ENCODE peak calls at places on chromosomes 1 and 21, in four cellular contexts. One of them, this sample, is unnamed.

GRCh38 chr1:183546427-183546826 is 43.8 kb downstream of the NCF2 start:
- DNase-seq in HL-60: no peak
- DNase-seq in K562: no peak
- DNase-seq in GM12878: no peak
- DNase-seq in this sample: no peak

GRCh38 chr1:167479331-167479979 is 38.9 kb downstream of the CD247 start:
- DNase-seq in HL-60: no peak
- DNase-seq in K562: no peak
- DNase-seq in GM12878: no peak
- DNase-seq in this sample: no peak

GRCh38 chr1:28129150-28129549 is 40.7 kb upstream of the EYA3 start:
- DNase-seq in HL-60: no peak
- DNase-seq in K562: no peak
- DNase-seq in GM12878: no peak
- DNase-seq in this sample: no peak

GRCh38 chr1:32873484-32873883 is 2.8 kb upstream of the FNDC5 start:
- DNase-seq in HL-60: no peak
- DNase-seq in K562: no peak
- DNase-seq in GM12878: no peak
- DNase-seq in this sample: no peak

GRCh38 chr21:26137379-26138060 is 33.0 kb downstream of the APP start:
- DNase-seq in HL-60: no peak
- DNase-seq in K562: no peak
- DNase-seq in GM12878: no peak
- DNase-seq in this sample: no peak

GRCh38 chr1:231981675-231982074 is 355.1 kb downstream of the DISC1 start:
- DNase-seq in HL-60: no peak
- DNase-seq in K562: no peak
- DNase-seq in GM12878: no peak
- DNase-seq in this sample: no peak

GRCh38 chr1:32398401-32398800 is 4.2 kb upstream of the BSDC1 start:
- DNase-seq in HL-60: no peak
- DNase-seq in K562: no peak
- DNase-seq in GM12878: no peak
- DNase-seq in this sample: no peak

GRCh38 chr1:21069549-21069948 is 107.1 kb downstream of the EIF4G3 start:
- DNase-seq in HL-60: no peak
- DNase-seq in K562: no peak
- DNase-seq in GM12878: no peak
- DNase-seq in this sample: no peak

GRCh38 chr1:208107817-208108608 is 136.2 kb downstream of the PLXNA2 start:
- DNase-seq in HL-60: no peak
- DNase-seq in K562: no peak
- DNase-seq in GM12878: no peak
- DNase-seq in this sample: no peak

GRCh38 chr1:219726480-219727272 is 113.8 kb upstream of the ZC3H11B start:
- DNase-seq in HL-60: no peak
- DNase-seq in K562: no peak
- DNase-seq in GM12878: no peak
- DNase-seq in this sample: no peak

GRCh38 chr1:201692307-201693018 is 136.5 kb upstream of the IPO9 start:
- DNase-seq in HL-60: no peak
- DNase-seq in K562: no peak
- DNase-seq in GM12878: no peak
- DNase-seq in this sample: no peak

GRCh38 chr1:23638786-23639241 is 52.8 kb upstream of the RPL11 start:
- DNase-seq in HL-60: no peak
- DNase-seq in K562: no peak
- DNase-seq in GM12878: no peak
- DNase-seq in this sample: no peak

GRCh38 chr1:230753586-230754251 is 6.5 kb downstream of the CAPN9 start:
- DNase-seq in HL-60: no peak
- DNase-seq in K562: peak
- DNase-seq in GM12878: no peak
- DNase-seq in this sample: no peak

GRCh38 chr1:204095248-204095640 is 22.3 kb downstream of the SOX13 start:
- DNase-seq in HL-60: no peak
- DNase-seq in K562: no peak
- DNase-seq in GM12878: no peak
- DNase-seq in this sample: no peak

GRCh38 chr1:41221995-41222991 is 19.8 kb downstream of the SCMH1 start:
- DNase-seq in HL-60: no peak
- DNase-seq in K562: no peak
- DNase-seq in GM12878: no peak
- DNase-seq in this sample: no peak

GRCh38 chr1:38138498-38139233 is 92.1 kb upstream of the POU3F1 start:
- DNase-seq in HL-60: no peak
- DNase-seq in K562: no peak
- DNase-seq in GM12878: no peak
- DNase-seq in this sample: no peak
- TF ChIP-seq SPI1 in HL-60: no peak
- TF ChIP-seq SPI1 in K562: no peak
- TF ChIP-seq SPI1 in GM12878: no peak
- TF ChIP-seq SPI1 in this sample: no peak

DNA sequence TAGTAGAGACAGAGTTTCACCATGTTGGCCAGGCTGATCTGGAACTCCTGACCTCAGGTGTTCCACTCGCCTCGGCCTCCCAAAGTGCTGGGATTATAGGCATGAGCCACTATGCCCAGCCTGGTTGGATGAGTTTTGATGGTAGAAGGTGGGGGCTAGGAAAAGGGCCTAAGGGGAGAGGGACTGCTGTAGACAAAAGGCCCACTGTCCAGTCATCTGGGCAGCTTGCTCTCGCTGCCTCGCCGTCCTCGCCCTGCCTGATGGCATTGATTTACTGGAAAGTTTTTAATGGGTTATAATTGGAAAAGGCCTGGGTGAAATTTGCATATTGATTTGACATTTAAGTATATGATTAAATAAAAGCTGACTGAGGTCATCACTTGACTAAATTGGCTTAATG is 175.1 kb upstream of the CSF3R start:
- DNase-seq in HL-60: no peak
- DNase-seq in K562: no peak
- DNase-seq in GM12878: no peak
- DNase-seq in this sample: no peak
- TF ChIP-seq SPI1 in HL-60: no peak
- TF ChIP-seq SPI1 in K562: no peak
- TF ChIP-seq SPI1 in GM12878: no peak
- TF ChIP-seq SPI1 in this sample: no peak

GRCh38 chr21:43004926-43005325 is 30.6 kb downstream of the PKNOX1 start:
- DNase-seq in HL-60: no peak
- DNase-seq in K562: no peak
- DNase-seq in GM12878: no peak
- DNase-seq in this sample: no peak
- TF ChIP-seq SPI1 in HL-60: no peak
- TF ChIP-seq SPI1 in K562: no peak
- TF ChIP-seq SPI1 in GM12878: no peak
- TF ChIP-seq SPI1 in this sample: no peak

DNA sequence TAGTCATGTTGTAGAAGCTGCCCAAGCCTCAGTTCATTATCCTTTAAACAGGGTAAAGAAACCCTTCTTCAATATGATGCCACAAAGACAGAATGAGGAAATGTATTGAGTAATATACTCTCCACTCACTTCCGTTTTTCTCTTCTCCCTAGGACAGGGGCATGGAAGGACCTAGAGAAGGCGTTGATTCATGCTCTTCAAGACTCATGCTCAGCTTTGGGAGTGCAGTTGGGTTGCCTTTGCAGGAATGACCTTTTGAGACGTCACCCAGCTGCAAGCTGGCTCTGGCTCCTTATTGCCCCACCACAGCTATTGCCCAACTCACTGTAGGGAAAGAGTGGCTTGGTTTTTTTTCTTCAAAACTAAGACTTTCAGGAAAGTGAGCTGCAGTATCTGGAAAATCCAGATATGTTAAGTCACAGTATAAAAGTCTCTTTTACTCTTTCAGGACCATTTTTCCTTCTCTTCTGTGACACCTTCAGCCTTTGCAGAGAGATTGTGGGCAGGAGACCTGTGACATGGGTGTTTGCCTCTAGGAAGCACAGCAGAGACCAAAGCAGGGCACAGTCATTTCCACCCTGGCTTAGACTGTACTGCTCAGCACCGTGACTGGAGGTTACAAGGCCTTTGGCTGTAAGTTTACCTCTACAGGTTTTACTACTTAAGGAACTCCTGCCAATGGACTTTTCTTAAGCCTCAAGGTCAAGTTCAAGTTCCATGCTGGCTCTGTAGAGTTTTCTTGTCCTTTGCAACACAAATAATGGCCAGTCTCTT is 39.5 kb downstream of the XCL2 start:
- DNase-seq in HL-60: peak
- DNase-seq in K562: no peak
- DNase-seq in GM12878: peak
- DNase-seq in this sample: no peak
- TF ChIP-seq SPI1 in HL-60: peak
- TF ChIP-seq SPI1 in K562: peak
- TF ChIP-seq SPI1 in GM12878: peak
- TF ChIP-seq SPI1 in this sample: peak

DNA sequence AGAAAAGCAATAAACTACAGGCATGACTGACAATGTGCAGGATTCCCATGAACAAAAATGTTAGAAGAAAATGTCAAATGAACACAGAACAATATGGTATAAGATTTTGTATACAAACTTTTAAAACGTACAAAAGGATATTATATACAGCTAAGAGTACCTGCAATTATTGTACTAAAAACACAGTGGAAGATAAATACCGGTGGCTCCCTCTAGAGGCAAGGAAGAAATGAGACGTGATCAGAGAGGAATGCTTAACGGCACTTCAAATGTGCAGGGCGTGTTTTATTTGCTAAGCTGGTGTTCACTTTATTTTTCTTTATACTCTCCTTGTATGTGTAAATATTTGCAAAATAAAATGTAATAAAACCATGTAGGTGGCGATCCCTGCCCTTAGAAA is 191.8 kb upstream of the SAMSN1 start:
- DNase-seq in HL-60: peak
- DNase-seq in K562: peak
- DNase-seq in GM12878: no peak
- DNase-seq in this sample: no peak
- TF ChIP-seq SPI1 in HL-60: no peak
- TF ChIP-seq SPI1 in K562: no peak
- TF ChIP-seq SPI1 in GM12878: no peak
- TF ChIP-seq SPI1 in this sample: no peak

GRCh38 chr21:43654806-43655489 is 4.3 kb downstream of the HSF2BP start:
- DNase-seq in HL-60: no peak
- DNase-seq in K562: no peak
- DNase-seq in GM12878: no peak
- DNase-seq in this sample: no peak
- TF ChIP-seq SPI1 in HL-60: no peak
- TF ChIP-seq SPI1 in K562: no peak
- TF ChIP-seq SPI1 in GM12878: no peak
- TF ChIP-seq SPI1 in this sample: no peak

DNA sequence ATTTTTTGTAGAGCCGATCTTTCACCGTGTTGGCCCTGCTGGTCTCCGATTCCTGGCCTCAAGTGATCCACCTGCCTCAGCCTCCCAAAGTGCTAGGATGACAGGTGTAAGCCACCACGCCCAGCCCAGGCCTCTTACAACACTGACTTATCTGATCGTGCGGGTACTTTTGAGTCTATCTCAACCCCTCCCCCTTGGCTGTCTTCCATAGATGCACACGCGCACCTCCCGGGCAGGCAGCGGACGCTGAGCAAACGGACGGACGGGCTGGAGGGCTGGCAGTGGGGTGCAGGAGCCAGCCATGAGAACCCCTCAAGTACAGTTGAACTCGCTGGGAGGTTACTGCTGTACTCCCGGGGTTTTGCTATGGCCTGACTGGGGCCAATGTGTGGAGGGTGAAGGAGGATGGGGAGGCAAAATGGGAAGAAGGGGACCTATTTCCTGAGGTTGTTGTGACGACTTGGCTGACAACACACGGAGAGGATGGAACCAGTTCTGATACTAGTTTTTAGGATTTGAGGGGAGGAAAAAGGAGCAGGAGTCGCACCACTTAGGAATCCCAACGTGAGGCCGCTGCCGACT is 959 bp downstream of the CD58 start:
- DNase-seq in HL-60: no peak
- DNase-seq in K562: peak
- DNase-seq in GM12878: no peak
- DNase-seq in this sample: no peak
- TF ChIP-seq SPI1 in HL-60: no peak
- TF ChIP-seq SPI1 in K562: no peak
- TF ChIP-seq SPI1 in GM12878: no peak
- TF ChIP-seq SPI1 in this sample: no peak

GRCh38 chr1:5858844-5859407 is 133.3 kb downstream of the NPHP4 start:
- DNase-seq in HL-60: no peak
- DNase-seq in K562: no peak
- DNase-seq in GM12878: no peak
- DNase-seq in this sample: no peak
- TF ChIP-seq SPI1 in HL-60: no peak
- TF ChIP-seq SPI1 in K562: no peak
- TF ChIP-seq SPI1 in GM12878: no peak
- TF ChIP-seq SPI1 in this sample: no peak

GRCh38 chr1:46133181-46133658 is 791 bp upstream of the PIK3R3 start:
- DNase-seq in HL-60: no peak
- DNase-seq in K562: peak
- DNase-seq in GM12878: no peak
- DNase-seq in this sample: peak
- TF ChIP-seq SPI1 in HL-60: no peak
- TF ChIP-seq SPI1 in K562: no peak
- TF ChIP-seq SPI1 in GM12878: no peak
- TF ChIP-seq SPI1 in this sample: no peak

DNA sequence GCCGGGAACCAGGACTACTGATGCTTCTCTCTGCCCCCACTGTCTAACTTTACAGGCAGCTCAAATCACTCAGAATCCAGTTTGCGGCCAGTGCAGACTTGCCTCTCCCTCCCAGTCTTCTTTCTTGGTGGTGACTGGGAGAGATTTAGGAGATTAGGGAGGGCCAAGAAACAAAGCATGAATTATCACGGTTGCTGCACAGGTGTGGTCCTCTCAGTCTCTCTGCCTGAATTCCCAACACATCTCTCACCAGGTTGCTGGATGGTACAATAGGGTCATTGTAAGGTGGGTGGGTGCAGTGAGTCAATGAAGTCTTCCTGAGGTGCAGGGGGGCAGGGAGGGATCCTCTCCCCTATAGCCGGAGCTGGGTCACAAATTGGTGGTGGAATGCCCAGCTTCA is 12.6 kb downstream of the S100A11 start:
- DNase-seq in HL-60: no peak
- DNase-seq in K562: no peak
- DNase-seq in GM12878: no peak
- DNase-seq in this sample: no peak
- TF ChIP-seq SPI1 in HL-60: no peak
- TF ChIP-seq SPI1 in K562: no peak
- TF ChIP-seq SPI1 in GM12878: no peak
- TF ChIP-seq SPI1 in this sample: no peak

This sample was measured in GM12891.